ENCODE peak calls at places on chromosomes 7 and 10, in six cellular contexts. One of them, this sample, is unnamed.

GRCh38 chr7:83836028-83836427 is 187.1 kb upstream of the SEMA3E start:
- DNase-seq in left ventricle myocardium inferior: no peak
- DNase-seq in HFF-Myc: no peak
- DNase-seq in non-pigmented ciliary epithelial cell: no peak
- DNase-seq in HS-27A: no peak
- DNase-seq in posterior cingulate gyrus: no peak
- DNase-seq in this sample: no peak

GRCh38 chr10:116486774-116487448 is 58.8 kb upstream of the PNLIP start:
- DNase-seq in posterior cingulate gyrus: no peak
- DNase-seq in left ventricle myocardium inferior: no peak
- DNase-seq in HFF-Myc: no peak
- DNase-seq in HS-27A: no peak
- DNase-seq in non-pigmented ciliary epithelial cell: no peak
- DNase-seq in this sample: no peak

GRCh38 chr10:13681095-13681494 is 94.3 kb downstream of the PRPF18 start:
- DNase-seq in left ventricle myocardium inferior: no peak
- DNase-seq in posterior cingulate gyrus: no peak
- DNase-seq in HFF-Myc: no peak
- DNase-seq in non-pigmented ciliary epithelial cell: no peak
- DNase-seq in HS-27A: no peak
- DNase-seq in this sample: no peak

GRCh38 chr10:15293862-15294835 is 76.9 kb downstream of the FAM171A1 start:
- DNase-seq in HFF-Myc: no peak
- DNase-seq in left ventricle myocardium inferior: no peak
- DNase-seq in non-pigmented ciliary epithelial cell: no peak
- DNase-seq in HS-27A: no peak
- DNase-seq in posterior cingulate gyrus: peak; percentile 92
- DNase-seq in this sample: no peak

GRCh38 chr7:14170872-14171271 is 181.4 kb upstream of the ETV1 start:
- DNase-seq in non-pigmented ciliary epithelial cell: no peak
- DNase-seq in left ventricle myocardium inferior: no peak
- DNase-seq in posterior cingulate gyrus: no peak
- DNase-seq in HFF-Myc: no peak
- DNase-seq in HS-27A: no peak
- DNase-seq in this sample: no peak

GRCh38 chr10:102645388-102645740 is 1.1 kb downstream of the TRIM8 start:
- DNase-seq in left ventricle myocardium inferior: peak; percentile 80
- DNase-seq in non-pigmented ciliary epithelial cell: no peak
- DNase-seq in HS-27A: no peak
- DNase-seq in HFF-Myc: no peak
- DNase-seq in posterior cingulate gyrus: peak; percentile 95
- DNase-seq in this sample: peak; percentile 61

GRCh38 chr7:94431203-94431602 is 36.5 kb downstream of the COL1A2 start:
- DNase-seq in HS-27A: no peak
- DNase-seq in HFF-Myc: no peak
- DNase-seq in posterior cingulate gyrus: no peak
- DNase-seq in left ventricle myocardium inferior: no peak
- DNase-seq in non-pigmented ciliary epithelial cell: no peak
- DNase-seq in this sample: no peak

GRCh38 chr7:11648980-11649379 is 183.0 kb downstream of the THSD7A start:
- DNase-seq in HS-27A: no peak
- DNase-seq in non-pigmented ciliary epithelial cell: peak; percentile 18
- DNase-seq in HFF-Myc: no peak
- DNase-seq in posterior cingulate gyrus: no peak
- DNase-seq in left ventricle myocardium inferior: no peak
- DNase-seq in this sample: no peak